ENCODE peak calls at places on chromosomes 7 and 10, in four cellular contexts. Y is NCI-H446 treated with DMSO at 0.1 percent for 48 hours, O is mucosa of descending colon, G is A549. P is an unnamed sample.
A peak's percentile ranks its signal among the peaks of the same experiment; 100 is the strongest.

GRCh38 chr10:6053816-6054581 is 8.2 kb downstream of the IL2RA start:
- DNase-seq in Y (no peak), O (peak; percentile 56), G (no peak), P (peak; percentile 61)

GRCh38 chr10:1461016-1461415 is 276.3 kb downstream of the ADARB2 start:
- DNase-seq in Y (no peak), O (no peak), G (no peak), P (no peak)

GRCh38 chr10:132544744-132545658 is 7.4 kb downstream of the INPP5A start:
- DNase-seq in Y (no peak), O (peak; percentile 24), G (no peak), P (no peak)

GRCh38 chr10:58360412-58361004 is 24.7 kb upstream of the TFAM start:
- DNase-seq in Y (no peak), O (no peak), G (no peak), P (no peak)

GRCh38 chr10:69340695-69341094 is 62.4 kb downstream of the HK1 start:
- DNase-seq in Y (no peak), O (no peak), G (no peak), P (no peak)

GRCh38 chr7:130998993-130999602 is 265.1 kb upstream of the KLF14 start:
- DNase-seq in Y (no peak), O (no peak), G (no peak), P (no peak)

GRCh38 chr10:58586282-58586681 is 73.6 kb downstream of the BICC1 start:
- DNase-seq in Y (no peak), O (no peak), G (no peak), P (no peak)

GRCh38 chr10:121990015-121990677 is 1.2 kb downstream of the TACC2 start:
- DNase-seq in Y (no peak), O (peak; percentile 54), G (no peak), P (no peak)

GRCh38 chr7:102044984-102045673 is 227.7 kb downstream of the CUX1 start:
- DNase-seq in Y (peak; percentile 27), O (no peak), G (no peak), P (peak; percentile 46)

GRCh38 chr10:52466464-52466863 is 152.4 kb downstream of the DKK1 start:
- DNase-seq in Y (no peak), O (no peak), G (no peak), P (no peak)

GRCh38 chr7:107551936-107552335 is 11.8 kb downstream of the COG5 start:
- DNase-seq in Y (no peak), O (no peak), G (no peak), P (no peak)

GRCh38 chr10:119306514-119306951 is 99.2 kb downstream of the GRK5 start:
- DNase-seq in Y (no peak), O (peak; percentile 55), G (peak; percentile 85), P (no peak)

GRCh38 chr10:104080762-104081161 is 4.9 kb downstream of the COL17A1 start:
- DNase-seq in Y (no peak), O (no peak), G (peak; percentile 20), P (no peak)

GRCh38 chr10:123154943-123155505 is 822 bp downstream of the BUB3 start:
- DNase-seq in Y (no peak), O (no peak), G (no peak), P (no peak)

GRCh38 chr7:20279979-20280378 is 50.7 kb upstream of the ITGB8 start:
- DNase-seq in Y (no peak), O (no peak), G (no peak), P (no peak)

GRCh38 chr7:129494041-129494440 is 8.3 kb upstream of the SMKR1 start:
- DNase-seq in Y (no peak), O (no peak), G (no peak), P (no peak)

GRCh38 chr7:47383064-47383463 is 198.8 kb downstream of the TNS3 start:
- DNase-seq in Y (no peak), O (no peak), G (no peak), P (no peak)

GRCh38 chr7:100897111-100897608 is 1.5 kb upstream of the ACHE start:
- DNase-seq in Y (no peak), O (peak; percentile 80), G (no peak), P (no peak)

GRCh38 chr10:129163536-129163935 is 303.5 kb upstream of the MGMT start:
- DNase-seq in Y (no peak), O (no peak), G (no peak), P (no peak)

GRCh38 chr10:104622598-104623209 is 18.4 kb upstream of the SORCS3 start:
- DNase-seq in Y (no peak), O (no peak), G (peak; percentile 46), P (no peak)

GRCh38 chr7:152899004-152899403 is 139.5 kb downstream of the ACTR3B start:
- DNase-seq in Y (no peak), O (no peak), G (no peak), P (no peak)

GRCh38 chr7:26868841-26869505 is 4.6 kb upstream of the SKAP2 start:
- DNase-seq in Y (no peak), O (no peak), G (no peak), P (no peak)